ENCODE peak calls at places on chromosomes 12 and 14, in seven cellular contexts. B is adrenal gland, N is uterus, S is stomach, Q is testis, O is A549, Z is psoas muscle. F is an unnamed sample.
A peak's percentile ranks its signal among the peaks of the same experiment; 100 is the strongest.

GRCh38 chr14:74478996-74479635 is 14.0 kb downstream of the NPC2 start:
- DNase-seq in B (no peak), N (no peak), S (no peak), Q (no peak), O (peak; percentile 46), Z (no peak), F (no peak)

GRCh38 chr14:100334904-100335303 is 11.8 kb downstream of the SLC25A47 start:
- DNase-seq in B (no peak), N (no peak), S (no peak), Q (no peak), O (no peak), Z (no peak), F (no peak)

GRCh38 chr12:115709410-115710065 is 568.0 kb downstream of the MED13L start:
- DNase-seq in B (peak; percentile 30), N (peak; percentile 69), S (no peak), Q (peak; percentile 72), O (no peak), Z (peak; percentile 41), F (peak; percentile 71)

GRCh38 chr14:81737938-81738337 is 204.3 kb upstream of the SEL1L start:
- DNase-seq in B (no peak), N (no peak), S (no peak), Q (no peak), O (no peak), Z (no peak), F (no peak)

GRCh38 chr14:39446131-39446744 is 14.0 kb upstream of the FBXO33 start:
- DNase-seq in B (no peak), N (no peak), S (no peak), Q (no peak), O (no peak), Z (no peak), F (no peak)

GRCh38 chr14:92880851-92881250 is 42.1 kb upstream of the CHGA start:
- DNase-seq in B (no peak), N (no peak), S (no peak), Q (peak; percentile 44), O (peak; percentile 52), Z (no peak), F (no peak)

GRCh38 chr12:63496654-63497053 is 171.6 kb downstream of the DPY19L2 start:
- DNase-seq in B (no peak), N (no peak), S (no peak), Q (no peak), O (no peak), Z (no peak), F (no peak)

GRCh38 chr12:124847675-124848074 is 16.0 kb downstream of the SCARB1 start:
- DNase-seq in B (no peak), N (peak; percentile 45), S (no peak), Q (peak; percentile 93), O (no peak), Z (no peak), F (no peak)

GRCh38 chr14:94689218-94689984 is 77.2 kb downstream of the SERPINA3 start:
- DNase-seq in B (peak; percentile 38), N (peak; percentile 71), S (peak; percentile 68), Q (peak; percentile 82), O (peak; percentile 70), Z (peak; percentile 68), F (peak; percentile 38)

GRCh38 chr12:14167005-14167628 is 185.7 kb upstream of the GRIN2B start:
- DNase-seq in B (peak; percentile 34), N (peak; percentile 21), S (peak; percentile 36), Q (peak; percentile 47), O (peak; percentile 61), Z (no peak), F (no peak)

GRCh38 chr12:113269257-113269943 is 48.1 kb downstream of the TPCN1 start:
- DNase-seq in B (no peak), N (no peak), S (no peak), Q (no peak), O (no peak), Z (no peak), F (no peak)

GRCh38 chr12:15788266-15789214 is 648 bp downstream of the EPS8 start:
- DNase-seq in B (peak; percentile 30), N (peak; percentile 37), S (peak; percentile 60), Q (peak; percentile 65), O (peak; percentile 47), Z (peak; percentile 50), F (peak; percentile 16)

GRCh38 chr14:72692678-72693077 is 201.2 kb downstream of the DPF3 start:
- DNase-seq in B (no peak), N (no peak), S (no peak), Q (no peak), O (no peak), Z (no peak), F (no peak)

GRCh38 chr12:93198086-93198485 is 179.6 kb upstream of the NUDT4 start:
- DNase-seq in B (peak; percentile 95), N (peak; percentile 25), S (no peak), Q (no peak), O (peak; percentile 19), Z (peak; percentile 68), F (no peak)

GRCh38 chr12:52977195-52977594 is 28.3 kb downstream of the KRT18 start:
- DNase-seq in B (no peak), N (no peak), S (no peak), Q (no peak), O (no peak), Z (no peak), F (no peak)

GRCh38 chr12:52139579-52140062 is 52.2 kb downstream of the KRT80 start:
- DNase-seq in B (no peak), N (no peak), S (peak; percentile 70), Q (no peak), O (peak; percentile 90), Z (no peak), F (no peak)

GRCh38 chr12:30691122-30691879 is 4.4 kb downstream of the IPO8 start:
- DNase-seq in B (peak; percentile 53), N (no peak), S (no peak), Q (no peak), O (peak; percentile 8), Z (peak; percentile 18), F (no peak)

GRCh38 chr12:130480887-130481286 is 143.2 kb downstream of the PIWIL1 start:
- DNase-seq in B (no peak), N (no peak), S (no peak), Q (no peak), O (no peak), Z (no peak), F (no peak)

GRCh38 chr12:31588976-31589375 is 2.0 kb downstream of the DENND5B start:
- DNase-seq in B (no peak), N (no peak), S (no peak), Q (no peak), O (no peak), Z (no peak), F (no peak)

GRCh38 chr12:64526859-64527258 is 74.9 kb downstream of the TBK1 start:
- DNase-seq in B (no peak), N (no peak), S (no peak), Q (no peak), O (no peak), Z (no peak), F (no peak)

GRCh38 chr12:92543872-92544271 is 158.9 kb upstream of the PLEKHG7 start:
- DNase-seq in B (no peak), N (no peak), S (no peak), Q (no peak), O (no peak), Z (no peak), F (no peak)

GRCh38 chr14:35384386-35385041 is 20.0 kb downstream of the NFKBIA start:
- DNase-seq in B (peak; percentile 78), N (peak; percentile 82), S (no peak), Q (peak; percentile 69), O (no peak), Z (peak; percentile 78), F (peak; percentile 70)
- TF ChIP-seq CTCF in B (no peak), N (no peak), S (no peak), Q (no peak), O (no peak), Z (peak; percentile 34), F (peak; percentile 33)

DNA sequence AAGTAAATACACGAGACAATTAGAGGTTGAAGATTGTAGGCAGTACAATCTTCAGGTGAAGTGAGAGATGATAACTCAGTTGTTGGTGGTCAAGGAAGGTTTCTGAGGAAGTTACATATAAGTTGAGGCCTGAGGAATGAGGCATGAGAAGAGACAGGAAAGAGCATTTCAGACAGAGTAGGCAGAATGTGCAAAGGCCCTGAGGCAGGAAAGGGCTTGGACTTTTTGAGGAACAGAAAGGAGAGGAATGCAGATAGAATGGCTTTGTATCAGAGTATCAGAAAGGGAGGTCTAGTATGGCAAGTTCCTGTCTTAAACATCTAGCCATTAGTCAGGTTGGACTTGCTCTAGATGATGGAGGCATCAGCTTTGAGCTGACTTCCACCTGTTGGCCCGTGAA is 122.5 kb downstream of the CAND1 start:
- DNase-seq in B (no peak), N (no peak), S (no peak), Q (no peak), O (no peak), Z (no peak), F (no peak)
- H3K27ac ChIP-seq in B (no peak overlapping the region), N (no peak overlapping the region), S (no peak overlapping the region), Q (no peak overlapping the region), O (no peak overlapping the region), Z (peak overlapping the region; percentile 76), F (no peak overlapping the region)

DNA sequence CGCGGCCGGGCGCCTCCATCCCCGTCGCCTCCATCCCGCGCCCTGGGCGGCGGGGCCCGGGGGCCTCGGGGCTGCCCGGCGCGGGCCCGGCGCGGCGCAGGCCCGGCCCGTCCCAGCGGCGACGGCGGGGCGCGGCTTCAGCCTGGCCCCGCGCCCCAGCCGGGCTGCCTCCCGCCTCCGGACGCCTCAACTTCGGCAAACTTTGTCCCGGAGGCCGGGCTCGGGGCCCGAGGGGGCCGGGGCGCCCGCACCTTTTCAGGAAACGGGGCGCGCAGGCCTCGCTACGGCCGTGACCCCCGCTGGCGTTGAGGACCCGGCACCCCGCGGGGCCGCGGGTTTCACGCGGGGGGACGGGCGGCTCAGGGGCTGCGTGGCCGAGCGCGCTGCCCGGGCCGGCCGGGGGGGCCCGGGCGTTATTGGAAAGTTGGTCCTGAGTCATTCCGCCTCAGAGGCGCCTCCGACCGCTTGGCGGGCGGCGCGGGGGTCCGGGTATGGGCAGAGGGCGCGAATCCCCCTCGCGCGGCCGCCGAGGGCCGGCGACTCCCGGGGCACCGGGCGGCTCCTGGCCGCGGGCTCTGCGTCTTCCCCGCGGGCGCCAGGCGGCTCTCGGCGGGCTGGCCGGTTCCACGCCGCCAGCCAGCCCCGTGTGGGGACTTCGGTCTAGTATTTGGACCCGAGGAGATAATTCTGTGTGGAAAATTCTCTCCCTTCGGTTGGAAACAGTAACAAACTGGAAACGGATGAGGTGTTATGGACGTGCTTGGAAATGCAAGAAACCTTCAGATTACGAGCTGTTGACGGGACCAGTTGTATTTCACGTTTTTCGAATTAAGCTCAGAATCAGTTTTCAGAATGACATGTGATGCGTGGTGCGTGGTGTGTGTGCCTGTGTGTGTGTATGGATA is 714 bp downstream of the TRAF3 start:
- DNase-seq in B (no peak), N (peak; percentile 21), S (no peak), Q (no peak), O (no peak), Z (peak; percentile 28), F (no peak)
- TF ChIP-seq CTCF in B (no peak), N (no peak), S (no peak), Q (no peak), O (no peak), Z (no peak), F (no peak)

DNA sequence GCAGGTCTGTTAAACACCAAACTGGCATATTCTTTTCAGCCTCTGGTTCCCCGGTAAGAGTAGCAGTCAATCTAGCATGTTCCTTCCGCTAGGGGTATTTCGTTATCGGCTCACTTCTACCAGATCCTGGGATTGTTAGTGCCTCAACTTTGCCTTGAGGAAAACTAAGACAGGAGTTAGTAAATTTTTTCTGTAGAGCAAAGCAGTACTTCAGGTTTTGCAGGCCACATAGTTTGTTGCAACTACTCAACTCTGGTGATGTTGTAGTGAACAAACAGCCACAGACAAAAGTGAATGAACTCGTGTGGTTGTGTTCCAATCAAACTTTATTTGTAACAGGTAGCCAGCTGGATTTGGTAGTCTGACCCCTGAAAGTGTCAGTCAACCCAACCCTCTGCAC is 6.3 kb upstream of the CDH24 start:
- DNase-seq in B (peak; percentile 7), N (no peak), S (no peak), Q (no peak), O (no peak), Z (no peak), F (no peak)
- H3K27ac ChIP-seq in B (no peak overlapping the region), N (no peak overlapping the region), S (no peak overlapping the region), Q (no peak overlapping the region), O (no peak overlapping the region), Z (no peak overlapping the region), F (no peak overlapping the region)